ENCODE peak calls at places on chromosome 13, in five cellular contexts. O, D, N, Y and R are unnamed samples.
A peak's percentile ranks its signal among the peaks of the same experiment; 100 is the strongest.

GRCh38 chr13:59340581-59340980 is 823.1 kb downstream of the DIAPH3 start:
- DNase-seq in N (no peak), Y (no peak), D (no peak), O (no peak), R (no peak)

GRCh38 chr13:75910591-75910990 is 274.5 kb downstream of the LMO7 start:
- DNase-seq in D (no peak), O (no peak), Y (no peak), N (no peak), R (no peak)

GRCh38 chr13:26656919-26657318 is 99.4 kb downstream of the WASF3 start:
- DNase-seq in D (peak; percentile 68), N (peak; percentile 84), Y (no peak), O (no peak), R (no peak)

GRCh38 chr13:108827637-108828036 is 198.2 kb downstream of the MYO16 start:
- DNase-seq in Y (no peak), N (no peak), D (no peak), O (no peak), R (no peak)

GRCh38 chr13:102316732-102317131 is 85.1 kb downstream of the FGF14 start:
- DNase-seq in O (no peak), D (no peak), N (no peak), Y (no peak), R (no peak)

GRCh38 chr13:74056829-74057564 is 77.2 kb downstream of the KLF12 start:
- DNase-seq in Y (peak; percentile 87), O (no peak), D (no peak), N (no peak), R (peak; percentile 82)

GRCh38 chr13:26480246-26480855 is 77.1 kb upstream of the WASF3 start:
- DNase-seq in N (no peak), D (no peak), O (no peak), Y (no peak), R (no peak)

GRCh38 chr13:32315255-32316029 is at the start of the genes BRCA2 and ZAR1L:
- DNase-seq in N (peak; percentile 91), O (peak; percentile 84), D (peak; percentile 71), Y (peak; percentile 97), R (peak; percentile 89)

GRCh38 chr13:55577082-55577846 is 1563.5 kb upstream of the PRR20A start:
- DNase-seq in N (peak; percentile 6), O (no peak), D (no peak), Y (no peak), R (no peak)

GRCh38 chr13:33110713-33111413 is 94.6 kb downstream of the KL start:
- DNase-seq in D (no peak), N (no peak), Y (peak; percentile 88), O (no peak), R (peak; percentile 61)

GRCh38 chr13:107812013-107812412 is 403.3 kb downstream of the LIG4 start:
- DNase-seq in Y (no peak), D (no peak), N (no peak), O (no peak), R (no peak)

GRCh38 chr13:109644069-109644750 is 142.2 kb downstream of the IRS2 start:
- DNase-seq in D (no peak), Y (no peak), N (no peak), O (no peak), R (no peak)

GRCh38 chr13:113123226-113124150 is 889 bp downstream of the F10 start:
- DNase-seq in D (no peak), O (peak; percentile 27), Y (no peak), N (peak; percentile 59), R (no peak)

GRCh38 chr13:111960152-111960772 is 106.7 kb upstream of the SOX1 start:
- DNase-seq in D (no peak), N (no peak), O (no peak), Y (no peak), R (no peak)

GRCh38 chr13:50016421-50016820 is 1.2 kb downstream of the KCNRG start:
- DNase-seq in D (no peak), Y (no peak), O (no peak), N (no peak), R (no peak)

GRCh38 chr13:43232866-43233265 is 209.5 kb downstream of the DNAJC15 start:
- DNase-seq in O (no peak), Y (no peak), D (no peak), N (no peak), R (no peak)

GRCh38 chr13:66577358-66577757 is 652.8 kb downstream of the PCDH9 start:
- DNase-seq in D (no peak), N (no peak), Y (no peak), O (no peak), R (no peak)

GRCh38 chr13:48125794-48126228 is 30.9 kb upstream of the MED4 start:
- DNase-seq in D (no peak), O (no peak), Y (no peak), N (peak; percentile 30), R (peak; percentile 77)

GRCh38 chr13:59439776-59440428 is 723.8 kb downstream of the DIAPH3 start:
- DNase-seq in O (no peak), D (no peak), Y (no peak), N (no peak), R (no peak)

GRCh38 chr13:104648291-104648690 is 1582.1 kb upstream of the SLC10A2 start:
- DNase-seq in N (no peak), D (no peak), Y (no peak), O (no peak), R (no peak)

GRCh38 chr13:111614009-111614408 is 293.6 kb downstream of the TEX29 start:
- DNase-seq in D (no peak), N (no peak), Y (no peak), O (no peak), R (no peak)

GRCh38 chr13:82833928-82834327 is 1048.3 kb downstream of the SLITRK1 start:
- DNase-seq in Y (no peak), D (peak; percentile 23), O (no peak), N (no peak), R (no peak)

GRCh38 chr13:106922384-106922783 is 354.4 kb upstream of the ARGLU1 start:
- DNase-seq in Y (no peak), O (no peak), D (no peak), N (no peak), R (no peak)

GRCh38 chr13:73610799-73611592 is 523.2 kb downstream of the KLF12 start:
- DNase-seq in Y (no peak), O (no peak), N (no peak), D (no peak), R (no peak)

GRCh38 chr13:113022391-113023216 is 53.6 kb downstream of the MCF2L start:
- DNase-seq in N (no peak), O (no peak), D (no peak), Y (no peak), R (no peak)

GRCh38 chr13:20383058-20383457 is 142.6 kb downstream of the CRYL1 start:
- DNase-seq in Y (no peak), D (no peak), N (no peak), O (no peak), R (no peak)

GRCh38 chr13:30033681-30034447 is 183.4 kb upstream of the UBL3 start:
- DNase-seq in Y (no peak), O (no peak), N (peak; percentile 88), D (peak; percentile 82), R (no peak)

GRCh38 chr13:72536668-72537399 is 190.6 kb downstream of the MZT1 start:
- DNase-seq in O (no peak), D (no peak), N (peak; percentile 52), Y (peak; percentile 58), R (no peak)

GRCh38 chr13:48715977-48716376 is 62.2 kb downstream of the CYSLTR2 start:
- DNase-seq in N (no peak), O (no peak), D (no peak), Y (no peak), R (no peak)

GRCh38 chr13:93941444-93941843 is 538.0 kb downstream of the DCT start:
- DNase-seq in D (no peak), Y (no peak), O (no peak), N (no peak), R (no peak)

GRCh38 chr13:40980466-40980865 is 38.6 kb downstream of the ELF1 start:
- DNase-seq in Y (no peak), O (no peak), D (no peak), N (no peak), R (no peak)

GRCh38 chr13:99053636-99054233 is 75.9 kb upstream of the DOCK9 start:
- DNase-seq in Y (no peak), D (no peak), O (no peak), N (no peak), R (no peak)
- H3K27ac ChIP-seq in Y (no peak overlapping the region), D (no peak overlapping the region), O (no peak overlapping the region), N (no peak overlapping the region), R (no peak overlapping the region)

GRCh38 chr13:90402102-90402501 is 945.4 kb upstream of the MIR17HG start:
- DNase-seq in N (no peak), D (no peak), O (no peak), Y (no peak), R (no peak)
- H3K9me3 ChIP-seq in N (no peaks in the 10 kb centered on the region), D (no peaks in the 10 kb centered on the region), O (no peaks in the 10 kb centered on the region), Y (no peaks in the 10 kb centered on the region), R (peaks cover 34% of the 10 kb centered on the region)

DNA sequence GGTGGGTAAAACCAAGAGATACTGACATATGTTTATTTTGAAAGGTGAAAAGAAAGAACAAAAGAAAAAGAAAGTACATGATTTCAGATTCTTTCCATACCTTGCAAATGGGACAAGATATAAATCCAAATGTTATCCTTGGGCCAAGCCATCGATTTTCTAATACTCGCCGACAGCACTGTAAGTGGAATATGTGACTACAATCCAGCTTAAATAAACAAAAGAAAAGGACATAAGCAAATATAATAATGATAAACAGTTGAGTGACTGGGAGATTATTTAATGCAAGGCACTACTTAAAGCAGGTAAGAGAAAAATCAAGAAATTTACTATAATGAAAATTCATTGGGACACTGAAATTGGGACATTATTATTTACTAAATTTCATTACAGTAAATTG is 29.9 kb upstream of the FBXL3 start:
- DNase-seq in N (peak; percentile 22), D (no peak), Y (no peak), O (no peak), R (no peak)
- H3K27ac ChIP-seq in N (no peak overlapping the region), D (no peak overlapping the region), Y (no peak overlapping the region), O (no peak overlapping the region), R (no peak overlapping the region)

DNA sequence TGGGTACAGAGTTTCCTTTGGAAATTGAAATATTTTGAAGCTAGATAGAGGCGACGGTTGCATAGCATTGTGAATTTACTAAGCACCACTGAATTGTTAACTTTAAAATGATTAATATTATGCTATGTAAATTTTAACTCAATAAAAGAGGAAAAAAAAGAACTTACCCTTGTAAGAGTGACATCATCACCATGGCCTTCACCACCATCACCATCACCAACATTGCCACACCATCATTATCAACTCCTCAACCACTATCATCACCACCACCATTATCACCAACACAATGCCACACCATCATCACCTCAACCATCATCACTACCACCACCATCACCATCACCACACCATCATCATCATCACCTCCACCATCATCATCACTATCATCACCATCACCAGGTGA is 113.9 kb downstream of the TUBA3C start:
- DNase-seq in Y (no peak), N (no peak), O (no peak), D (no peak), R (no peak)
- H3K9me3 ChIP-seq in Y (no peaks in the 10 kb centered on the region), N (no peaks in the 10 kb centered on the region), O (peaks cover 3% of the 10 kb centered on the region), D (peaks cover 59% of the 10 kb centered on the region), R (peaks cover 12% of the 10 kb centered on the region)

DNA sequence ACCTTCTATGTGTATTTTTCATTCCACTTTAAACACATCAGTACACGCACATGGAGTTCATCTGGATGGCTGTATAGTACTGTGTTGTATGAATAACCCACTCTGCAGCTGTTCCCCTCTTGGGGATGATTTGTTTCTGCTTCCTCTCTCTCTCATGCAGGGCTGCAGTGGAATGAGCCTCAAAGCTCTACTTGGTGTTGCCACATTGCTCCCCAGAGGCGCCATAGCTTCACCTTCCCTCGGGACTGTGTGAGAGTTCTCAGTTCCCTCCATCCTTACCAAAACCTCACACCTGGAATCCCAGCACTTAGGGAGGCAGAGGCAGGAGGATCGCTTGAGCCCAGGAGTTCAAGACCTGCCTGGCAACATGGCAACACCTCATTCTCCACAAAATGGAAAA is 28.4 kb upstream of the GPR183 start:
- DNase-seq in D (no peak), N (no peak), Y (no peak), O (no peak), R (no peak)
- H3K27ac ChIP-seq in D (no peak overlapping the region), N (no peak overlapping the region), Y (no peak overlapping the region), O (no peak overlapping the region), R (no peak overlapping the region)

GRCh38 chr13:80055804-80056203 is 285.1 kb downstream of the SPRY2 start:
- DNase-seq in O (no peak), Y (no peak), N (no peak), D (no peak), R (no peak)
- H3K9me3 ChIP-seq in O (no peaks in the 10 kb centered on the region), Y (no peaks in the 10 kb centered on the region), N (no peaks in the 10 kb centered on the region), D (peaks cover 2% of the 10 kb centered on the region), R (no peaks in the 10 kb centered on the region)